ENCODE peak calls at places on chromosome 21, in five cellular contexts. One of them, this sample, is unnamed.
A peak's percentile ranks its signal among the peaks of the same experiment; 100 is the strongest.

GRCh38 chr21:31329431-31330143 is 14.5 kb downstream of the TIAM1 start:
- DNase-seq in breast epithelium: no peak
- DNase-seq in astrocyte of the spinal cord: no peak
- DNase-seq in activated CD8-positive, alpha-beta memory T cell treated with anti-CD3 and anti-CD28 coated beads, Interleukin-2, amount 10 ng/mL, durations not matched to agents 7 days and 5 days: no peak
- DNase-seq in NCI-H1105 treated with DMSO at 0.1 percent for 48 hours: no peak
- DNase-seq in this sample: no peak

GRCh38 chr21:36512971-36513370 is 33.0 kb upstream of the CLDN14 start:
- DNase-seq in breast epithelium: no peak
- DNase-seq in astrocyte of the spinal cord: no peak
- DNase-seq in activated CD8-positive, alpha-beta memory T cell treated with anti-CD3 and anti-CD28 coated beads, Interleukin-2, amount 10 ng/mL, durations not matched to agents 7 days and 5 days: no peak
- DNase-seq in NCI-H1105 treated with DMSO at 0.1 percent for 48 hours: no peak
- DNase-seq in this sample: no peak

GRCh38 chr21:29117372-29117955 is 13.0 kb upstream of the MAP3K7CL start:
- DNase-seq in breast epithelium: no peak
- DNase-seq in astrocyte of the spinal cord: no peak
- DNase-seq in activated CD8-positive, alpha-beta memory T cell treated with anti-CD3 and anti-CD28 coated beads, Interleukin-2, amount 10 ng/mL, durations not matched to agents 7 days and 5 days: no peak
- DNase-seq in NCI-H1105 treated with DMSO at 0.1 percent for 48 hours: no peak
- DNase-seq in this sample: no peak

GRCh38 chr21:26550357-26550756 is 22.7 kb downstream of the CYYR1 start:
- DNase-seq in breast epithelium: no peak
- DNase-seq in astrocyte of the spinal cord: peak; percentile 9
- DNase-seq in activated CD8-positive, alpha-beta memory T cell treated with anti-CD3 and anti-CD28 coated beads, Interleukin-2, amount 10 ng/mL, durations not matched to agents 7 days and 5 days: no peak
- DNase-seq in NCI-H1105 treated with DMSO at 0.1 percent for 48 hours: no peak
- DNase-seq in this sample: no peak

GRCh38 chr21:21001591-21002100 is 3.4 kb downstream of the NCAM2 start:
- DNase-seq in breast epithelium: no peak
- DNase-seq in astrocyte of the spinal cord: no peak
- DNase-seq in activated CD8-positive, alpha-beta memory T cell treated with anti-CD3 and anti-CD28 coated beads, Interleukin-2, amount 10 ng/mL, durations not matched to agents 7 days and 5 days: no peak
- DNase-seq in NCI-H1105 treated with DMSO at 0.1 percent for 48 hours: no peak
- DNase-seq in this sample: no peak

GRCh38 chr21:29613021-29613420 is 314.3 kb downstream of the BACH1 start:
- DNase-seq in breast epithelium: no peak
- DNase-seq in astrocyte of the spinal cord: peak; percentile 20
- DNase-seq in activated CD8-positive, alpha-beta memory T cell treated with anti-CD3 and anti-CD28 coated beads, Interleukin-2, amount 10 ng/mL, durations not matched to agents 7 days and 5 days: no peak
- DNase-seq in NCI-H1105 treated with DMSO at 0.1 percent for 48 hours: no peak
- DNase-seq in this sample: no peak

GRCh38 chr21:45286671-45287437 is 841 bp downstream of the POFUT2 start:
- DNase-seq in breast epithelium: peak; percentile 47
- DNase-seq in astrocyte of the spinal cord: no peak
- DNase-seq in activated CD8-positive, alpha-beta memory T cell treated with anti-CD3 and anti-CD28 coated beads, Interleukin-2, amount 10 ng/mL, durations not matched to agents 7 days and 5 days: peak; percentile 38
- DNase-seq in NCI-H1105 treated with DMSO at 0.1 percent for 48 hours: no peak
- DNase-seq in this sample: peak; percentile 20

GRCh38 chr21:37228003-37228400 is 39.1 kb downstream of the VPS26C start:
- DNase-seq in breast epithelium: no peak
- DNase-seq in astrocyte of the spinal cord: no peak
- DNase-seq in activated CD8-positive, alpha-beta memory T cell treated with anti-CD3 and anti-CD28 coated beads, Interleukin-2, amount 10 ng/mL, durations not matched to agents 7 days and 5 days: no peak
- DNase-seq in NCI-H1105 treated with DMSO at 0.1 percent for 48 hours: no peak
- DNase-seq in this sample: no peak

GRCh38 chr21:31731112-31731801 is 661 bp downstream of the SCAF4 start:
- DNase-seq in breast epithelium: peak; percentile 57
- DNase-seq in astrocyte of the spinal cord: no peak
- DNase-seq in activated CD8-positive, alpha-beta memory T cell treated with anti-CD3 and anti-CD28 coated beads, Interleukin-2, amount 10 ng/mL, durations not matched to agents 7 days and 5 days: peak; percentile 63
- DNase-seq in NCI-H1105 treated with DMSO at 0.1 percent for 48 hours: peak; percentile 15
- DNase-seq in this sample: no peak

GRCh38 chr21:33661146-33661545 is 18.8 kb downstream of the ITSN1 start:
- DNase-seq in breast epithelium: no peak
- DNase-seq in astrocyte of the spinal cord: no peak
- DNase-seq in activated CD8-positive, alpha-beta memory T cell treated with anti-CD3 and anti-CD28 coated beads, Interleukin-2, amount 10 ng/mL, durations not matched to agents 7 days and 5 days: no peak
- DNase-seq in NCI-H1105 treated with DMSO at 0.1 percent for 48 hours: no peak
- DNase-seq in this sample: peak; percentile 29

GRCh38 chr21:42426424-42426823 is 22.7 kb downstream of the UBASH3A start:
- DNase-seq in breast epithelium: no peak
- DNase-seq in astrocyte of the spinal cord: no peak
- DNase-seq in activated CD8-positive, alpha-beta memory T cell treated with anti-CD3 and anti-CD28 coated beads, Interleukin-2, amount 10 ng/mL, durations not matched to agents 7 days and 5 days: no peak
- DNase-seq in NCI-H1105 treated with DMSO at 0.1 percent for 48 hours: no peak
- DNase-seq in this sample: no peak